ENCODE peak calls at places on chromosomes 12 and 14, in four cellular contexts. One of them, this sample, is unnamed.
A peak's percentile ranks its signal among the peaks of the same experiment; 100 is the strongest.

GRCh38 chr14:75589896-75590295 is 11.5 kb downstream of the FLVCR2 start:
- DNase-seq in Kasumi-1: no peak
- DNase-seq in Karpas-422: no peak
- DNase-seq in RCC 7860: no peak
- DNase-seq in this sample: no peak

GRCh38 chr14:34078117-34078743 is 127.4 kb upstream of the EGLN3 start:
- DNase-seq in Karpas-422: no peak
- DNase-seq in RCC 7860: peak; percentile 77
- DNase-seq in Kasumi-1: peak; percentile 47
- DNase-seq in this sample: peak; percentile 30

GRCh38 chr12:123573870-123574269 is 10.5 kb upstream of the TMED2 start:
- DNase-seq in Kasumi-1: no peak
- DNase-seq in Karpas-422: no peak
- DNase-seq in RCC 7860: no peak
- DNase-seq in this sample: no peak

GRCh38 chr14:75522224-75522764 is at the start of gene BATF:
- DNase-seq in Kasumi-1: peak; percentile 79
- DNase-seq in RCC 7860: no peak
- DNase-seq in Karpas-422: peak; percentile 51
- DNase-seq in this sample: peak; percentile 25

GRCh38 chr12:5187136-5187535 is 143.5 kb downstream of the KCNA5 start:
- DNase-seq in Kasumi-1: no peak
- DNase-seq in RCC 7860: no peak
- DNase-seq in Karpas-422: no peak
- DNase-seq in this sample: no peak

GRCh38 chr14:99612065-99612736 is 8.2 kb upstream of the CCDC85C start:
- DNase-seq in RCC 7860: no peak
- DNase-seq in Kasumi-1: no peak
- DNase-seq in Karpas-422: no peak
- DNase-seq in this sample: no peak

GRCh38 chr12:118061011-118061875 is at the start of gene WSB2:
- DNase-seq in RCC 7860: no peak
- DNase-seq in Karpas-422: peak; percentile 66
- DNase-seq in Kasumi-1: peak; percentile 53
- DNase-seq in this sample: no peak

GRCh38 chr12:65525501-65526141 is 247.1 kb downstream of the MSRB3 start:
- DNase-seq in Kasumi-1: no peak
- DNase-seq in Karpas-422: no peak
- DNase-seq in RCC 7860: peak; percentile 61
- DNase-seq in this sample: no peak

GRCh38 chr14:99552572-99553216 is 51.3 kb downstream of the CCDC85C start:
- DNase-seq in RCC 7860: no peak
- DNase-seq in Karpas-422: no peak
- DNase-seq in Kasumi-1: no peak
- DNase-seq in this sample: no peak

GRCh38 chr14:25518347-25518746 is 468.4 kb upstream of the STXBP6 start:
- DNase-seq in Kasumi-1: no peak
- DNase-seq in Karpas-422: no peak
- DNase-seq in RCC 7860: no peak
- DNase-seq in this sample: no peak

GRCh38 chr12:49347307-49348237 is 884 bp downstream of the DNAJC22 start:
- DNase-seq in Karpas-422: peak; percentile 87
- DNase-seq in RCC 7860: peak; percentile 88
- DNase-seq in Kasumi-1: peak; percentile 35
- DNase-seq in this sample: no peak

GRCh38 chr12:124404162-124404561 is 109.3 kb downstream of the RFLNA start:
- DNase-seq in Kasumi-1: no peak
- DNase-seq in Karpas-422: no peak
- DNase-seq in RCC 7860: no peak
- DNase-seq in this sample: no peak